ENCODE peak calls at places on chromosome 14, in four cellular contexts. F is RWPE1; Z is CD4-positive, alpha-beta T cell; I is fibroblast of mammary gland. N is an unnamed sample.

GRCh38 chr14:44701563-44702263 is 194.6 kb upstream of the FSCB start:
- DNase-seq in Z (no peak), F (no peak), I (no peak), N (no peak)

GRCh38 chr14:57293851-57294837 is 25.4 kb downstream of the AP5M1 start:
- DNase-seq in Z (no peak), F (no peak), I (peak; percentile 27), N (no peak)

GRCh38 chr14:70152704-70153103 is 36.0 kb downstream of the SLC8A3 start:
- DNase-seq in Z (no peak), I (no peak), F (no peak), N (no peak)

GRCh38 chr14:34243001-34243400 is 219.0 kb downstream of the SPTSSA start:
- DNase-seq in F (no peak), Z (no peak), I (no peak), N (no peak)

GRCh38 chr14:61659582-61659981 is 35.7 kb upstream of the HIF1A start:
- DNase-seq in F (no peak), Z (no peak), I (peak; percentile 44), N (no peak)

GRCh38 chr14:67240168-67240932 is 885 bp upstream of the PALS1 start:
- DNase-seq in I (peak; percentile 7), Z (peak; percentile 2), F (peak; percentile 17), N (peak; percentile 6)

GRCh38 chr14:74459981-74460380 is 33.1 kb downstream of the NPC2 start:
- DNase-seq in F (no peak), I (no peak), Z (no peak), N (no peak)

GRCh38 chr14:52808101-52808500 is 16.7 kb upstream of the GNPNAT1 start:
- DNase-seq in I (no peak), F (no peak), Z (no peak), N (no peak)

GRCh38 chr14:70782361-70782760 is 27.0 kb downstream of the MAP3K9 start:
- DNase-seq in Z (no peak), I (peak; percentile 7), F (peak; percentile 90), N (no peak)

GRCh38 chr14:20866963-20867362 is 24.2 kb upstream of the RNASE3 start:
- DNase-seq in Z (no peak), F (no peak), I (peak; percentile 16), N (no peak)

GRCh38 chr14:60724080-60724618 is at the start of gene SIX4:
- DNase-seq in Z (no peak), F (peak; percentile 92), I (peak; percentile 82), N (peak; percentile 47)

GRCh38 chr14:57816568-57817284 is 49.2 kb downstream of the SLC35F4 start:
- DNase-seq in F (peak; percentile 32), Z (no peak), I (peak; percentile 70), N (no peak)

DNA sequence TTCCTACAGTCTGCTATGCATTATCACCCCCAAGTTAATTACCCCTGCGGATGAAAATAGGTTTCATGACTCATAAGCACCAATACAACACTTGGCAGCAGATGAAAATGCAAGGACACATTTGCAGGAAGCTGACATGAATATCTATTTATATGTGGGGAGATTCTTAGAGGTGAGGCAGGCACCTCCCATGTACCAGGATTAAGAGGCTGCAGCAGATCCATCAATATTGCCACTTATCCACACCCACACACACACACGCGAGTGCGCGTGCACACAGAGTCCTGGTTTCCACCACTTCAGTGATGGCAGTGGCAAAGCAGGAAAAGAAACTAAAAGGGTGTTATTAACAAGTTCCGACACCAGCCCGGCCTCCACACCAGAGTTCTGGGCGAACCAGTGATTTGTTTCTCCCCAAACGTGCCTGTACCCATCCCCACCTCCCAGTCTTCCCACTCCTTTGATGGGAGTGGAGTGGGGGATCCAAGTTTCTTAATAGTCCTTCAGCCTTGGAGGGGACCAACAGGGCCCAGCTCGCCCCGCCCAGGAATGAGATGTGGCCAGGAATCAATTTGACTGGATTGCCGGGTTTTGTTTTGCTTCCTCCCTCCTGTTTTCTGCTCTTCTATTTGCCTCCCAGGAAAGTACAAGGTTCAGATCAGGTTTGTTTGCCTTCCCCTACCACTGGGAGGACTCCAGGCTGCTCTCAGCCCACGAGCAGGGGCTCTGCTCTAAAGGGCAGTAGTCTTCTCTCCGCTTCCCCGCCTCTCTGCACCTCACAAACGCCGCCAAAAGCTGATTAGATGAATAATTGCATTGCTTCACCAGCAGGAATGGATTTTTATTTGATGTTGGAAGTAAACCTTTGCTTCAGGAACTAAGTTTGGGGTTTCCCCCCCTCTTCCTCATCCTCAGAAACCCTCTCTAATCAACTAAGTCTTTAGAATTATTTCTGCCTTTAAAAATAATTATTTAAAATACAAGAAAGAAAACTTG is 5.2 kb downstream of the IRF2BPL start:
- DNase-seq in I (no peak), Z (no peak), F (no peak), N (no peak)
- TF ChIP-seq CTCF in I (peak; percentile 6), Z (no peak), F (no peak), N (peak; percentile 51)

GRCh38 chr14:90651976-90652560 is 164.2 kb downstream of the TTC7B start:
- DNase-seq in Z (no peak), F (no peak), I (no peak), N (no peak)
- TF ChIP-seq CTCF in Z (no peak), F (no peak), I (no peak), N (no peak)

DNA sequence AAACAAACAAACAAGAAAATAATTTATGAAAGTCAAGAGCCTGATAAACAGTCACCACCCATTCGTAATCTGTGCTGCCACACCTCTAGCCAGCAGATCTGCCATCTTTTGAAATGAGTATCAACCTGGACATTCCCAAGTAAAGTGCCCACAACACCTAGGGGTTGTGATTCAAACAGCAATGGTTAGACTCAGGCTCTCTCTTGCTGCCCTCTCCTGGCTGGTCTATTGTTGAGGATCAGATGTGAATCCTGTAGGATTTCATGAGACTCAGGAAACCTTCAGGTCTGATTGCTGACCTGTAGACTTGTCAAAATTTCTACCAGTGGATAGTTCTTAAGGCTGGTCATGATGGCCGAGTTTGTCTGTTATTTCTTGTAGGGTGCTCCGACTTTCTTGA is 26.8 kb downstream of the DGLUCY start:
- DNase-seq in I (peak; percentile 34), F (peak; percentile 61), Z (no peak), N (no peak)
- TF ChIP-seq CTCF in I (peak; percentile 39), F (no peak), Z (no peak), N (peak; percentile 55)

GRCh38 chr14:95431199-95432145 is 85.0 kb downstream of the SYNE3 start:
- DNase-seq in I (peak; percentile 71), Z (no peak), F (no peak), N (peak; percentile 19)
- TF ChIP-seq CTCF in I (peak; percentile 58), Z (peak; percentile 20), F (peak; percentile 6), N (peak; percentile 67)

GRCh38 chr14:90274019-90274418 is 17.7 kb downstream of the PSMC1 start:
- DNase-seq in F (no peak), Z (no peak), I (no peak), N (no peak)
- TF ChIP-seq CTCF in F (no peak), Z (no peak), I (peak; percentile 10), N (no peak)

GRCh38 chr14:104680806-104681688 is 8.4 kb upstream of the INF2 start:
- DNase-seq in I (peak; percentile 88), Z (no peak), F (peak; percentile 72), N (no peak)
- TF ChIP-seq CTCF in I (no peak), Z (no peak), F (no peak), N (peak; percentile 25)

GRCh38 chr14:100907240-100907639 is 3.7 kb upstream of the RTL1 start:
- DNase-seq in I (no peak), Z (no peak), F (no peak), N (no peak)

GRCh38 chr14:100903672-100904185 is at the start of gene RTL1:
- DNase-seq in F (no peak), Z (no peak), I (no peak), N (no peak)

GRCh38 chr14:100905166-100905565 is 1.6 kb upstream of the RTL1 start:
- DNase-seq in I (no peak), Z (no peak), F (no peak), N (no peak)

GRCh38 chr14:100904307-100905019 is 941 bp upstream of the RTL1 start:
- DNase-seq in I (no peak), Z (no peak), F (no peak), N (peak; percentile 68)

GRCh38 chr14:100906420-100906819 is 2.9 kb upstream of the RTL1 start:
- DNase-seq in F (peak; percentile 26), I (no peak), Z (no peak), N (no peak)
- TF ChIP-seq CTCF in F (no peak), I (peak; percentile 15), Z (no peak), N (peak; percentile 46)

DNA sequence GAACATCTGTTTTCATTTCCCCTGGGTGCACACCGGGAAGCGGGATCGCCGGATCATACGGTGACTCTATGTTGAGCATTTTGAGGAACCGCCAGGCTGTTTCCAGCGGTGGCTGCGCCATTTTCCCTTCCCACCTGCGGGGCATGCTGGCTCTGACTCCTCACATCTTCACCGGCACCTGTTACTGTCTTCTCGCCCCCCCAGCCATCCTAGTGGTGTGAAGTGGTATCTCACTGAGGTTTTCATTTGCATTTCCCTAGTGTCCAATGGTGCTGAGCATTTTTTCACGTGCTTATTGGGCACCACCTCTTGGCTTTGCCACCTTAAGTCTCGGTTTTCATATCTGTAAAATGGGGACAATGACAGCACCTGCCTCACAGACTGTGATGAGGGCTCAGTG is 44.1 kb upstream of the EML1 start:
- DNase-seq in Z (no peak), I (no peak), F (no peak), N (no peak)
- TF ChIP-seq CTCF in Z (no peak), I (peak; percentile 23), F (no peak), N (peak; percentile 47)

DNA sequence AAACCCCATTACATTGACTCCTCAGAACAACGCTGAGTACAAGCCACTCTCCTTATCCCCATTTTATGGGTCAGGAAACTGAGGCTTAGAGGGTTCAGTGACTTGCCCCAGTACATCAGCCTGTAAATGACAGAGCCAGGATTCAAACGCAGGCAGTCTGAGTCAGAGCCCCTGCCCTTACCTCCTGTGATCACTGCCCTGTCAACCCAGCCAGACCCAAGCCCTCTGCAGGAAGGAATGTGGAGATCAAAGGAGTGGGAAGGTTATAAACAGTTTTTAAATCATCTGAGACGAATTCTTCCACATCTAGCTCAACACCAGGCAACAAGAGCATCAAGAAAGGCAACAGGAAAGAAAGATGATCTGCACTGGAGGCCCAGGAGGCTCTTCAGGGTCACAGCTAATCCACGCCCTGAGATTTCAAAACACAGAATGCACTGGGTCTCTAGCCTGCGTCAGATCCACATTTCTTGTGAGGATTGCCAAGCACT is 38.5 kb downstream of the SPTB start:
- DNase-seq in F (peak; percentile 62), I (peak; percentile 55), Z (no peak), N (no peak)
- TF ChIP-seq CTCF in F (no peak), I (peak; percentile 49), Z (no peak), N (peak; percentile 60)